ENCODE peak calls at places on chromosomes 12 and 14, in nine cellular contexts. Q, F, X, O, E, I, H, J and Y are unnamed samples.

GRCh38 chr12:105477873-105478272 is 147.4 kb downstream of the C12orf75 start:
- DNase-seq in H (no peak), Q (no peak), I (peak; percentile 71), F (peak; percentile 79), E (no peak), X (no peak), O (no peak), J (no peak), Y (no peak)

GRCh38 chr12:100666588-100666987 is 93.1 kb downstream of the GAS2L3 start:
- DNase-seq in F (no peak), I (no peak), O (no peak), X (no peak), E (no peak), Q (no peak), J (no peak), H (no peak), Y (no peak)

GRCh38 chr14:104346112-104346462 is 207.7 kb downstream of the KIF26A start:
- DNase-seq in I (no peak), O (no peak), H (no peak), X (no peak), E (no peak), F (no peak), Q (no peak), J (no peak), Y (no peak)

GRCh38 chr12:114703060-114703493 is 19.1 kb upstream of the TBX3 start:
- DNase-seq in J (no peak), E (no peak), X (no peak), I (no peak), H (no peak), F (no peak), Q (no peak), O (no peak), Y (peak; percentile 52)

GRCh38 chr12:58575281-58575680 is 345.0 kb downstream of the LRIG3 start:
- DNase-seq in J (no peak), X (no peak), O (no peak), E (no peak), H (peak; percentile 27), Q (peak; percentile 77), F (no peak), I (no peak), Y (no peak)

GRCh38 chr14:87457727-87458126 is 535.3 kb downstream of the GALC start:
- DNase-seq in F (no peak), E (no peak), Q (no peak), I (no peak), H (no peak), O (no peak), X (no peak), J (no peak), Y (no peak)

GRCh38 chr14:23457587-23458445 is 11.7 kb upstream of the NGDN start:
- DNase-seq in I (no peak), E (no peak), H (no peak), Q (no peak), F (no peak), J (no peak), O (no peak), X (peak; percentile 97), Y (no peak)

GRCh38 chr14:21019377-21019776 is 5.5 kb downstream of the NDRG2 start:
- DNase-seq in J (no peak), Q (peak; percentile 29), E (no peak), O (no peak), F (no peak), X (no peak), H (no peak), I (no peak), Y (no peak)

GRCh38 chr14:96567289-96567899 is 65.2 kb downstream of the PAPOLA start:
- DNase-seq in I (peak; percentile 39), H (peak; percentile 9), F (no peak), E (no peak), J (peak; percentile 31), O (no peak), X (peak; percentile 30), Q (peak; percentile 52), Y (no peak)

GRCh38 chr12:89160716-89161123 is 191.6 kb downstream of the DUSP6 start:
- DNase-seq in X (peak; percentile 26), O (no peak), F (no peak), I (no peak), J (peak; percentile 78), Q (peak; percentile 91), E (peak; percentile 35), H (peak; percentile 9), Y (no peak)

GRCh38 chr14:100771121-100771800 is 44.6 kb downstream of the DLK1 start:
- DNase-seq in F (no peak), J (no peak), Q (no peak), O (no peak), I (no peak), H (no peak), E (no peak), X (no peak), Y (no peak)

GRCh38 chr14:52117433-52117832 is 48.6 kb upstream of the NID2 start:
- DNase-seq in J (no peak), I (no peak), H (peak; percentile 60), E (no peak), Q (peak; percentile 83), X (no peak), F (no peak), O (no peak), Y (no peak)

GRCh38 chr12:2783936-2784600 is 10.7 kb upstream of the FKBP4 start:
- DNase-seq in J (no peak), O (peak; percentile 29), X (peak; percentile 51), E (no peak), Q (peak; percentile 53), H (peak; percentile 69), F (peak; percentile 83), I (peak; percentile 71), Y (no peak)

GRCh38 chr12:104478396-104479140 is 21.8 kb downstream of the CHST11 start:
- DNase-seq in O (no peak), E (no peak), J (no peak), I (no peak), H (no peak), X (peak; percentile 63), F (no peak), Q (no peak), Y (no peak)

GRCh38 chr12:124849382-124849781 is 14.3 kb downstream of the SCARB1 start:
- DNase-seq in J (no peak), O (no peak), E (no peak), I (no peak), H (no peak), Q (no peak), X (no peak), F (no peak), Y (no peak)